ENCODE peak calls at places on chromosome 6, in ten cellular contexts. C is amygdala; K is Daoy; A is Calu3; T is astrocyte; Z is left cardiac atrium; W is stimulated activated CD8-positive, alpha-beta memory T cell treated with anti-CD3 and anti-CD28 coated beads, Interleukin-4, amount 100 ng/mL, for 4 hours; F is renal cortical epithelial cell; D is naive thymus-derived CD4-positive, alpha-beta T cell; N is omental fat pad. M is an unnamed sample.

GRCh38 chr6:13794184-13794583 is 20.2 kb downstream of the MCUR1 start:
- DNase-seq in D (no peak), C (no peak), N (no peak), T (peak), A (no peak), K (peak), F (no peak), Z (no peak), W (no peak), M (no peak)

GRCh38 chr6:3822747-3823445 is 26.3 kb upstream of the FAM50B start:
- DNase-seq in W (no peak), Z (no peak), C (no peak), K (peak), D (no peak), N (no peak), A (peak), F (peak), T (peak), M (no peak)

GRCh38 chr6:6713660-6714446 is 125.3 kb downstream of the LY86 start:
- DNase-seq in F (peak), K (peak), N (no peak), W (no peak), A (no peak), Z (no peak), C (no peak), T (peak), D (no peak), M (no peak)

GRCh38 chr6:105569706-105570105 is 166.8 kb upstream of the PREP start:
- DNase-seq in A (no peak), Z (no peak), K (no peak), T (no peak), N (no peak), C (no peak), F (no peak), D (no peak), W (no peak), M (no peak)

GRCh38 chr6:155089746-155090145 is 94.6 kb downstream of the TIAM2 start:
- DNase-seq in W (no peak), K (no peak), Z (no peak), N (no peak), D (no peak), F (no peak), C (no peak), A (no peak), T (no peak), M (no peak)

GRCh38 chr6:168100011-168100802 is 21.2 kb upstream of the FRMD1 start:
- DNase-seq in W (no peak), T (no peak), C (no peak), D (no peak), K (no peak), F (no peak), A (no peak), Z (peak), N (no peak), M (no peak)

GRCh38 chr6:158047120-158047518 is 65.5 kb downstream of the SYNJ2 start:
- DNase-seq in N (no peak), W (peak), A (no peak), T (peak), D (no peak), Z (peak), K (peak), F (no peak), C (no peak), M (peak)

GRCh38 chr6:84623956-84624680 is 140.3 kb downstream of the TBX18 start:
- DNase-seq in F (peak), T (peak), W (no peak), C (no peak), Z (peak), N (no peak), K (peak), D (no peak), A (no peak), M (no peak)

GRCh38 chr6:108408861-108409260 is 114.0 kb downstream of the AFG1L start:
- DNase-seq in F (no peak), W (no peak), K (no peak), D (no peak), T (no peak), C (no peak), N (no peak), Z (no peak), A (no peak), M (no peak)

GRCh38 chr6:72643214-72643613 is 21.4 kb downstream of the KCNQ5 start:
- DNase-seq in A (no peak), N (no peak), K (no peak), F (no peak), C (no peak), Z (no peak), D (no peak), W (no peak), T (no peak), M (no peak)

GRCh38 chr6:151327079-151327478 is 64.3 kb downstream of the ZBTB2 start:
- DNase-seq in A (no peak), K (no peak), F (no peak), T (no peak), D (no peak), N (no peak), C (no peak), Z (no peak), W (no peak), M (no peak)

GRCh38 chr6:64553414-64553813 is 917.8 kb downstream of the PHF3 start:
- DNase-seq in C (no peak), T (no peak), F (no peak), D (no peak), W (no peak), Z (no peak), A (no peak), K (no peak), N (no peak), M (no peak)

GRCh38 chr6:20260360-20260759 is 48.1 kb upstream of the MBOAT1 start:
- DNase-seq in Z (no peak), K (no peak), N (no peak), W (no peak), T (no peak), D (no peak), A (no peak), C (no peak), F (no peak), M (peak)

GRCh38 chr6:167802339-167802738 is 24.4 kb upstream of the AFDN start:
- DNase-seq in K (no peak), D (no peak), T (no peak), W (no peak), A (no peak), C (no peak), N (no peak), Z (no peak), F (no peak), M (no peak)

GRCh38 chr6:41459738-41460137 is 86.4 kb upstream of the FOXP4 start:
- DNase-seq in C (no peak), A (no peak), N (no peak), W (no peak), F (no peak), Z (no peak), K (no peak), T (no peak), D (no peak), M (no peak)

GRCh38 chr6:56692586-56693245 is 50.0 kb upstream of the DST start:
- DNase-seq in K (peak), Z (no peak), D (no peak), F (peak), W (no peak), T (peak), A (no peak), C (no peak), N (no peak), M (no peak)

GRCh38 chr6:137389150-137389664 is 105.0 kb downstream of the OLIG3 start:
- DNase-seq in Z (no peak), T (no peak), N (no peak), F (peak), K (peak), W (peak), A (no peak), D (peak), C (no peak), M (peak)

GRCh38 chr6:13407709-13408695 is 79.4 kb downstream of the GFOD1 start:
- DNase-seq in T (peak), N (no peak), D (no peak), Z (peak), F (peak), C (no peak), A (peak), W (no peak), K (no peak), M (no peak)

GRCh38 chr6:40348591-40348990 is 238.6 kb downstream of the LRFN2 start:
- DNase-seq in F (no peak), T (no peak), K (no peak), N (no peak), D (no peak), W (no peak), C (no peak), Z (no peak), A (no peak), M (no peak)

GRCh38 chr6:15544321-15544900 is 118.4 kb downstream of the DTNBP1 start:
- DNase-seq in N (no peak), C (no peak), F (no peak), T (peak), D (no peak), A (no peak), Z (no peak), W (no peak), K (no peak), M (no peak)

GRCh38 chr6:165850434-165851019 is 187.5 kb upstream of the PDE10A start:
- DNase-seq in C (peak), W (peak), K (peak), A (peak), D (peak), T (peak), N (peak), F (peak), Z (peak), M (peak)

GRCh38 chr6:129774697-129775447 is 64.9 kb upstream of the ARHGAP18 start:
- DNase-seq in A (peak), F (peak), C (peak), D (peak), N (peak), K (peak), W (peak), Z (peak), T (peak), M (peak)

GRCh38 chr6:21836772-21837460 is 243.4 kb downstream of the SOX4 start:
- DNase-seq in K (no peak), N (no peak), F (no peak), D (no peak), T (no peak), Z (no peak), C (no peak), A (no peak), W (no peak), M (no peak)

GRCh38 chr6:33961686-33962085 is 157.9 kb upstream of the MLN start:
- DNase-seq in F (no peak), N (no peak), D (no peak), Z (no peak), A (no peak), K (no peak), C (no peak), T (no peak), W (no peak), M (no peak)

GRCh38 chr6:144646066-144646800 is 361.1 kb downstream of the UTRN start:
- DNase-seq in T (peak), N (no peak), Z (no peak), A (no peak), K (no peak), D (no peak), F (peak), C (no peak), W (no peak), M (no peak)

GRCh38 chr6:34065470-34066283 is 80.2 kb downstream of the GRM4 start:
- DNase-seq in C (no peak), Z (peak), F (no peak), K (peak), A (no peak), W (no peak), T (no peak), D (no peak), N (no peak), M (no peak)

GRCh38 chr6:722077-722524 is 29.2 kb upstream of the EXOC2 start:
- DNase-seq in K (peak), Z (peak), T (peak), W (peak), N (peak), C (peak), F (peak), D (peak), A (peak), M (peak)

GRCh38 chr6:52595796-52596130 is 18.9 kb upstream of the TRAM2 start:
- DNase-seq in F (peak), N (no peak), D (no peak), A (no peak), K (no peak), C (no peak), Z (no peak), W (no peak), T (no peak), M (no peak)

GRCh38 chr6:89951574-89952360 is 57.5 kb downstream of the GJA10 start:
- DNase-seq in Z (no peak), A (no peak), F (peak), K (peak), C (peak), D (no peak), W (no peak), T (peak), N (no peak), M (peak)

GRCh38 chr6:105648276-105648675 is 245.4 kb upstream of the PREP start:
- DNase-seq in N (no peak), W (no peak), F (no peak), K (no peak), C (no peak), Z (no peak), A (no peak), D (no peak), T (no peak), M (no peak)

GRCh38 chr6:143187173-143187908 is 126.7 kb downstream of the AIG1 start:
- DNase-seq in T (peak), Z (peak), A (no peak), K (peak), N (no peak), W (no peak), F (peak), C (no peak), D (no peak), M (no peak)

GRCh38 chr6:17038316-17038715 is 63.5 kb upstream of the STMND1 start:
- DNase-seq in W (no peak), Z (no peak), K (no peak), T (peak), N (no peak), C (no peak), F (no peak), A (no peak), D (no peak), M (no peak)

GRCh38 chr6:33898771-33899170 is 95.0 kb upstream of the MLN start:
- DNase-seq in A (no peak), F (no peak), K (peak), Z (no peak), N (no peak), D (no peak), C (no peak), T (no peak), W (no peak), M (no peak)

GRCh38 chr6:100229512-100229911 is 235.2 kb downstream of the SIM1 start:
- DNase-seq in Z (no peak), F (no peak), A (peak), T (no peak), N (no peak), K (no peak), W (no peak), D (no peak), C (no peak), M (no peak)

GRCh38 chr6:34447915-34448314 is 18.0 kb upstream of the PACSIN1 start:
- DNase-seq in N (no peak), T (no peak), W (no peak), A (no peak), C (no peak), K (no peak), D (no peak), Z (no peak), F (no peak), M (no peak)